ENCODE peak calls at places on chromosomes 5 and 9, in four cellular contexts. One of them, this sample, is unnamed.

GRCh38 chr5:108381034-108381954 is 604 bp downstream of the FBXL17 start:
- DNase-seq in CD8-positive, alpha-beta T cell: peak
- DNase-seq in psoas muscle: peak
- DNase-seq in effector memory CD4-positive, alpha-beta T cell: peak
- DNase-seq in this sample: peak

GRCh38 chr9:126586236-126586635 is 27.5 kb upstream of the LMX1B start:
- DNase-seq in CD8-positive, alpha-beta T cell: no peak
- DNase-seq in psoas muscle: no peak
- DNase-seq in effector memory CD4-positive, alpha-beta T cell: no peak
- DNase-seq in this sample: no peak

GRCh38 chr5:76855961-76856360 is 6.1 kb downstream of the S100Z start:
- DNase-seq in CD8-positive, alpha-beta T cell: peak
- DNase-seq in psoas muscle: no peak
- DNase-seq in effector memory CD4-positive, alpha-beta T cell: no peak
- DNase-seq in this sample: no peak

GRCh38 chr9:18979367-18979766 is 53.6 kb downstream of the SAXO1 start:
- DNase-seq in effector memory CD4-positive, alpha-beta T cell: no peak
- DNase-seq in CD8-positive, alpha-beta T cell: no peak
- DNase-seq in psoas muscle: no peak
- DNase-seq in this sample: peak

GRCh38 chr9:1083325-1083913 is 33.3 kb downstream of the DMRT2 start:
- DNase-seq in psoas muscle: peak
- DNase-seq in CD8-positive, alpha-beta T cell: no peak
- DNase-seq in effector memory CD4-positive, alpha-beta T cell: no peak
- DNase-seq in this sample: peak

GRCh38 chr9:86926130-86926529 is 21.2 kb downstream of the GAS1 start:
- DNase-seq in CD8-positive, alpha-beta T cell: no peak
- DNase-seq in psoas muscle: no peak
- DNase-seq in effector memory CD4-positive, alpha-beta T cell: no peak
- DNase-seq in this sample: no peak

GRCh38 chr5:76521240-76521758 is 101.9 kb downstream of the F2RL2 start:
- DNase-seq in psoas muscle: no peak
- DNase-seq in effector memory CD4-positive, alpha-beta T cell: no peak
- DNase-seq in CD8-positive, alpha-beta T cell: no peak
- DNase-seq in this sample: peak

GRCh38 chr5:14256026-14256690 is 113.0 kb downstream of the TRIO start:
- DNase-seq in psoas muscle: no peak
- DNase-seq in effector memory CD4-positive, alpha-beta T cell: no peak
- DNase-seq in CD8-positive, alpha-beta T cell: no peak
- DNase-seq in this sample: no peak

GRCh38 chr5:72531496-72532190 is 24.4 kb upstream of the ZNF366 start:
- DNase-seq in CD8-positive, alpha-beta T cell: no peak
- DNase-seq in effector memory CD4-positive, alpha-beta T cell: no peak
- DNase-seq in psoas muscle: no peak
- DNase-seq in this sample: peak

GRCh38 chr5:171543486-171543885 is 124.0 kb downstream of the FGF18 start:
- DNase-seq in effector memory CD4-positive, alpha-beta T cell: no peak
- DNase-seq in psoas muscle: no peak
- DNase-seq in CD8-positive, alpha-beta T cell: no peak
- DNase-seq in this sample: peak

GRCh38 chr5:43007246-43007910 is 32.7 kb downstream of the ANXA2R start:
- DNase-seq in psoas muscle: peak
- DNase-seq in CD8-positive, alpha-beta T cell: peak
- DNase-seq in effector memory CD4-positive, alpha-beta T cell: peak
- DNase-seq in this sample: peak

GRCh38 chr5:111998871-111999270 is 241.9 kb upstream of the NREP start:
- DNase-seq in CD8-positive, alpha-beta T cell: no peak
- DNase-seq in effector memory CD4-positive, alpha-beta T cell: no peak
- DNase-seq in psoas muscle: no peak
- DNase-seq in this sample: peak

GRCh38 chr5:131224387-131225191 is 39.3 kb upstream of the CDC42SE2 start:
- DNase-seq in psoas muscle: peak
- DNase-seq in effector memory CD4-positive, alpha-beta T cell: no peak
- DNase-seq in CD8-positive, alpha-beta T cell: peak
- DNase-seq in this sample: no peak

GRCh38 chr5:9373586-9373985 is 172.3 kb downstream of the SEMA5A start:
- DNase-seq in effector memory CD4-positive, alpha-beta T cell: no peak
- DNase-seq in CD8-positive, alpha-beta T cell: no peak
- DNase-seq in psoas muscle: no peak
- DNase-seq in this sample: no peak

GRCh38 chr5:59768204-59769040 is 125.1 kb downstream of the PDE4D start:
- DNase-seq in CD8-positive, alpha-beta T cell: no peak
- DNase-seq in effector memory CD4-positive, alpha-beta T cell: no peak
- DNase-seq in psoas muscle: peak
- DNase-seq in this sample: peak

GRCh38 chr5:137181685-137182084 is 317.4 kb downstream of the SPOCK1 start:
- DNase-seq in CD8-positive, alpha-beta T cell: no peak
- DNase-seq in effector memory CD4-positive, alpha-beta T cell: no peak
- DNase-seq in psoas muscle: no peak
- DNase-seq in this sample: no peak

GRCh38 chr9:129109504-129109903 is 1.1 kb downstream of the CRAT start:
- DNase-seq in effector memory CD4-positive, alpha-beta T cell: no peak
- DNase-seq in psoas muscle: peak
- DNase-seq in CD8-positive, alpha-beta T cell: peak
- DNase-seq in this sample: peak

GRCh38 chr9:14031015-14031414 is 282.9 kb downstream of the NFIB start:
- DNase-seq in CD8-positive, alpha-beta T cell: no peak
- DNase-seq in effector memory CD4-positive, alpha-beta T cell: no peak
- DNase-seq in psoas muscle: peak
- DNase-seq in this sample: peak

GRCh38 chr5:76930083-76930482 is 22.8 kb upstream of the CRHBP start:
- DNase-seq in effector memory CD4-positive, alpha-beta T cell: no peak
- DNase-seq in CD8-positive, alpha-beta T cell: no peak
- DNase-seq in psoas muscle: no peak
- DNase-seq in this sample: no peak

GRCh38 chr5:181181650-181182565 is 23.1 kb downstream of the TRIM7 start:
- DNase-seq in psoas muscle: peak
- DNase-seq in CD8-positive, alpha-beta T cell: peak
- DNase-seq in effector memory CD4-positive, alpha-beta T cell: peak
- DNase-seq in this sample: peak

GRCh38 chr5:138655530-138656245 is 80.5 kb upstream of the HSPA9 start:
- DNase-seq in effector memory CD4-positive, alpha-beta T cell: no peak
- DNase-seq in psoas muscle: no peak
- DNase-seq in CD8-positive, alpha-beta T cell: no peak
- DNase-seq in this sample: no peak

GRCh38 chr9:78791779-78792178 is 494.9 kb downstream of the PSAT1 start:
- DNase-seq in effector memory CD4-positive, alpha-beta T cell: no peak
- DNase-seq in psoas muscle: no peak
- DNase-seq in CD8-positive, alpha-beta T cell: no peak
- DNase-seq in this sample: no peak

GRCh38 chr5:143078971-143079370 is 308.8 kb downstream of the ARHGAP26 start:
- DNase-seq in CD8-positive, alpha-beta T cell: no peak
- DNase-seq in psoas muscle: no peak
- DNase-seq in effector memory CD4-positive, alpha-beta T cell: no peak
- DNase-seq in this sample: no peak

GRCh38 chr5:167897371-167897770 is 394.1 kb upstream of the WWC1 start:
- DNase-seq in psoas muscle: no peak
- DNase-seq in effector memory CD4-positive, alpha-beta T cell: no peak
- DNase-seq in CD8-positive, alpha-beta T cell: no peak
- DNase-seq in this sample: no peak

GRCh38 chr9:130957451-130958203 is 18.6 kb upstream of the FIBCD1 start:
- DNase-seq in psoas muscle: no peak
- DNase-seq in CD8-positive, alpha-beta T cell: no peak
- DNase-seq in effector memory CD4-positive, alpha-beta T cell: no peak
- DNase-seq in this sample: no peak

GRCh38 chr9:19432473-19432872 is 23.7 kb downstream of the ACER2 start:
- DNase-seq in effector memory CD4-positive, alpha-beta T cell: no peak
- DNase-seq in CD8-positive, alpha-beta T cell: no peak
- DNase-seq in psoas muscle: no peak
- DNase-seq in this sample: no peak

GRCh38 chr5:11527994-11528393 is 376.3 kb downstream of the CTNND2 start:
- DNase-seq in CD8-positive, alpha-beta T cell: no peak
- DNase-seq in effector memory CD4-positive, alpha-beta T cell: no peak
- DNase-seq in psoas muscle: no peak
- DNase-seq in this sample: no peak

GRCh38 chr9:96418920-96419690 is 935 bp upstream of the ZNF367 start:
- DNase-seq in psoas muscle: peak
- DNase-seq in CD8-positive, alpha-beta T cell: peak
- DNase-seq in effector memory CD4-positive, alpha-beta T cell: peak
- DNase-seq in this sample: peak

GRCh38 chr5:96228449-96228848 is 204.6 kb downstream of the PCSK1 start:
- DNase-seq in effector memory CD4-positive, alpha-beta T cell: no peak
- DNase-seq in psoas muscle: no peak
- DNase-seq in CD8-positive, alpha-beta T cell: no peak
- DNase-seq in this sample: no peak

GRCh38 chr9:114156311-114156657 is 947 bp downstream of the COL27A1 start:
- DNase-seq in effector memory CD4-positive, alpha-beta T cell: no peak
- DNase-seq in psoas muscle: no peak
- DNase-seq in CD8-positive, alpha-beta T cell: no peak
- DNase-seq in this sample: no peak

GRCh38 chr5:52811067-52811749 is 23.5 kb downstream of the ITGA1 start:
- DNase-seq in CD8-positive, alpha-beta T cell: no peak
- DNase-seq in effector memory CD4-positive, alpha-beta T cell: no peak
- DNase-seq in psoas muscle: no peak
- DNase-seq in this sample: peak

GRCh38 chr5:135426102-135427082 is 20.8 kb downstream of the DCANP1 start:
- DNase-seq in psoas muscle: no peak
- DNase-seq in effector memory CD4-positive, alpha-beta T cell: no peak
- DNase-seq in CD8-positive, alpha-beta T cell: peak
- DNase-seq in this sample: peak

GRCh38 chr5:141787376-141787775 is 90.8 kb downstream of the PCDH1 start:
- DNase-seq in psoas muscle: no peak
- DNase-seq in effector memory CD4-positive, alpha-beta T cell: no peak
- DNase-seq in CD8-positive, alpha-beta T cell: no peak
- DNase-seq in this sample: peak

GRCh38 chr5:35921930-35922329 is 16.5 kb downstream of the CAPSL start:
- DNase-seq in effector memory CD4-positive, alpha-beta T cell: no peak
- DNase-seq in CD8-positive, alpha-beta T cell: no peak
- DNase-seq in psoas muscle: no peak
- DNase-seq in this sample: no peak

GRCh38 chr5:103211858-103212500 is 46.6 kb upstream of the MACIR start:
- DNase-seq in CD8-positive, alpha-beta T cell: no peak
- DNase-seq in effector memory CD4-positive, alpha-beta T cell: no peak
- DNase-seq in psoas muscle: no peak
- DNase-seq in this sample: no peak

GRCh38 chr5:93583799-93584530 is 943 bp downstream of the NR2F1 start:
- DNase-seq in effector memory CD4-positive, alpha-beta T cell: no peak
- DNase-seq in CD8-positive, alpha-beta T cell: peak
- DNase-seq in psoas muscle: peak
- DNase-seq in this sample: peak

GRCh38 chr9:122780026-122780425 is 8.7 kb upstream of the OR5C1 start:
- DNase-seq in psoas muscle: no peak
- DNase-seq in effector memory CD4-positive, alpha-beta T cell: no peak
- DNase-seq in CD8-positive, alpha-beta T cell: no peak
- DNase-seq in this sample: no peak
- H3K4me3 ChIP-seq in psoas muscle: no peak
- H3K4me3 ChIP-seq in effector memory CD4-positive, alpha-beta T cell: no peak
- H3K4me3 ChIP-seq in CD8-positive, alpha-beta T cell: no peak
- H3K4me3 ChIP-seq in this sample: no peak

DNA sequence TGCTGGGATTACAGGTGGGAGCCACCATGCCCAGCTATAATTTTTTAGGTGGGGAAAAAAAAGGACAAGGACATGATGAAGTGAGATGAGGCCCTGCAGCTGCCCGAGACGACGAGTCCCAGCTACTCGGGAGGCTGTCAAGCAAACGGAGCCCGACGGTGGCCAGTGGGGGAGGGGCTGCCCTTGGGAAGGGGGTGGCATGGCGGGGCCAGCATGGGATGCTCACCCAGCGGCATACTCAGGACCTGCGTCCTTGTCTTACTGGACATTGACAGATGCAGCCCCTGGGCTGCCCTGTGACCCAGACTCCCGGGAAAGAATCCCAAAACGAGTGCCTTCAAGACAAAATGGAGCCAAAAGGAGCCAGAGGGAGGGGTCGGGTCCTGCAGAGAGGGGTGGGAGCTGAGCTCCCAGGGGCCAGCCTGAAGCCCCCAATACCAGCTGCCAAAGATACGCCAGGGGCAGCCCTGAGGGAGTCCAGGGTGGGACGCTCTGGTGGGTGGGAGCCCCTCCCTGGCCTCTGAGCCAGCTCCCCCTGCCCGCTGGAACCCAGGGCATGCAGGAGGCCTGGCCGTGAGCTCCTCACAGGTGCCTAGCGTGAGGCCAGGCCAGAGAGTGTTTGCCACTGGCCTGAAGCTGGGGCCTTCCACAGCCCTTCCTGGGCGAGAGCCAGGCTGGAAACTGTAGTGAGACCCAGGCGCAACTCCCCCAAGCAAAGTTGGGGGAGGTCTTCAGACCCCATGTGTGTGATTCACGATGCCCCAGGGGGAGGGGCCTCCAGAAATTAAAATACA is 15.7 kb downstream of the CCDC187 start:
- DNase-seq in psoas muscle: no peak
- DNase-seq in effector memory CD4-positive, alpha-beta T cell: no peak
- DNase-seq in CD8-positive, alpha-beta T cell: no peak
- DNase-seq in this sample: no peak
- H3K4me3 ChIP-seq in psoas muscle: no peak
- H3K4me3 ChIP-seq in effector memory CD4-positive, alpha-beta T cell: no peak
- H3K4me3 ChIP-seq in CD8-positive, alpha-beta T cell: no peak
- H3K4me3 ChIP-seq in this sample: no peak

GRCh38 chr5:127812570-127812969 is 109.4 kb downstream of the CCDC192 start:
- DNase-seq in effector memory CD4-positive, alpha-beta T cell: no peak
- DNase-seq in psoas muscle: no peak
- DNase-seq in CD8-positive, alpha-beta T cell: no peak
- DNase-seq in this sample: peak
- H3K4me3 ChIP-seq in effector memory CD4-positive, alpha-beta T cell: no peak
- H3K4me3 ChIP-seq in psoas muscle: no peak
- H3K4me3 ChIP-seq in CD8-positive, alpha-beta T cell: no peak
- H3K4me3 ChIP-seq in this sample: no peak

DNA sequence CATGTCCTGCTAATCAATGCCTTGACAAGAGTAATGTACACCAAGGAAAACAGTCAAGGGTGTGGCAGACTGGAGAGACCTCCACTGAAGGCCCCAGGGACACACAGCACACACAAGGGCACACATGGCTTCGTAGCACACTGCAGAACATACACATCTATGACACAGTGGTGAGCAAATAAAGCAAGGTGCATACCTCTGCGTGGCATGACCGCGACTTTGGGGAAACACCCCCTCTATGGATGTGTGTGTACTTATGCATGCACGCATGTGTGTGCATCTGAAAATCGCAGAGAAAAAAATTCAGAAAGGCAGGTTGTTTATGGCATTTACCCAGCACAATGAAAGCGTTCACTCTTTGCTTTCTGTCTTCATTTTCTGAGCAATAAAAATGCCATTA is 20.5 kb downstream of the SEMA4D start:
- DNase-seq in effector memory CD4-positive, alpha-beta T cell: no peak
- DNase-seq in psoas muscle: no peak
- DNase-seq in CD8-positive, alpha-beta T cell: peak
- DNase-seq in this sample: no peak
- H3K4me3 ChIP-seq in effector memory CD4-positive, alpha-beta T cell: peak
- H3K4me3 ChIP-seq in psoas muscle: peak
- H3K4me3 ChIP-seq in CD8-positive, alpha-beta T cell: peak
- H3K4me3 ChIP-seq in this sample: no peak

This sample was measured in foreskin fibroblast.